ENCODE peak calls at places on chromosomes 7 and 10, in seven cellular contexts. G, I, D, E, W, K and S are unnamed samples.

GRCh38 chr10:46992794-46993552 is 81.7 kb downstream of the PTPN20 start:
- DNase-seq in G (peak; percentile 50), I (no peak), K (peak; percentile 72), W (peak; percentile 47), D (no peak), E (peak; percentile 50), S (peak; percentile 3)

GRCh38 chr7:143002106-143002505 is 24.8 kb downstream of the OR9A2 start:
- DNase-seq in G (no peak), E (peak; percentile 36), W (no peak), I (no peak), K (peak; percentile 42), D (no peak), S (peak; percentile 9)

GRCh38 chr7:36448781-36449379 is 59.2 kb downstream of the ANLN start:
- DNase-seq in D (no peak), I (no peak), K (no peak), E (peak; percentile 44), G (peak; percentile 59), W (no peak), S (peak; percentile 29)

GRCh38 chr7:135281363-135281949 is 47.8 kb downstream of the STRA8 start:
- DNase-seq in G (peak; percentile 87), K (peak; percentile 95), D (peak; percentile 43), W (peak; percentile 80), E (peak; percentile 90), I (peak; percentile 81), S (peak; percentile 83)

GRCh38 chr7:85669139-85669692 is 482.4 kb upstream of the SEMA3D start:
- DNase-seq in E (no peak), D (no peak), K (no peak), W (no peak), G (no peak), I (no peak), S (no peak)

GRCh38 chr10:109187677-109188076 is 735.6 kb downstream of the XPNPEP1 start:
- DNase-seq in K (no peak), I (no peak), E (no peak), D (no peak), W (no peak), G (peak; percentile 96), S (no peak)

GRCh38 chr10:72331575-72332422 is 22.9 kb downstream of the DNAJB12 start:
- DNase-seq in W (peak; percentile 94), G (peak; percentile 31), K (peak; percentile 92), D (peak; percentile 91), I (peak; percentile 95), E (peak; percentile 97), S (peak; percentile 92)

GRCh38 chr10:102230264-102230860 is 4.3 kb downstream of the ELOVL3 start:
- DNase-seq in E (peak; percentile 87), K (peak; percentile 51), I (peak; percentile 58), W (peak; percentile 89), G (peak; percentile 42), D (no peak), S (no peak)

GRCh38 chr7:6385110-6385792 is 62.5 kb downstream of the DAGLB start:
- DNase-seq in G (peak; percentile 97), E (peak; percentile 99), I (no peak), K (no peak), D (no peak), W (no peak), S (peak; percentile 100)

GRCh38 chr10:70672165-70672992 is at the start of gene ADAMTS14:
- DNase-seq in K (peak; percentile 54), I (no peak), D (peak; percentile 38), G (no peak), W (peak; percentile 78), E (peak; percentile 38), S (no peak)

GRCh38 chr10:79981673-79982485 is 33.0 kb upstream of the SFTPD start:
- DNase-seq in G (peak; percentile 2), D (peak; percentile 64), W (peak; percentile 73), K (peak; percentile 54), E (peak; percentile 79), I (no peak), S (peak; percentile 18)